ENCODE peak calls at places on chromosome 2, in four cellular contexts. One of them, this sample, is unnamed.

GRCh38 chr2:65477590-65477989 is 45.2 kb upstream of the SPRED2 start:
- DNase-seq in K562: no peak
- DNase-seq in H1: no peak
- DNase-seq in HepG2: no peak
- DNase-seq in this sample: no peak

GRCh38 chr2:54432181-54433020 is 23.7 kb upstream of the SPTBN1 start:
- DNase-seq in K562: no peak
- DNase-seq in H1: no peak
- DNase-seq in HepG2: no peak
- DNase-seq in this sample: no peak

GRCh38 chr2:48693066-48693465 is 62.5 kb downstream of the LHCGR start:
- DNase-seq in K562: no peak
- DNase-seq in H1: no peak
- DNase-seq in HepG2: no peak
- DNase-seq in this sample: no peak

GRCh38 chr2:48515588-48515987 is 14.4 kb upstream of the STON1 start:
- DNase-seq in K562: no peak
- DNase-seq in H1: no peak
- DNase-seq in HepG2: no peak
- DNase-seq in this sample: no peak

GRCh38 chr2:45273412-45274189 is 264.3 kb upstream of the SIX2 start:
- DNase-seq in K562: no peak
- DNase-seq in H1: no peak
- DNase-seq in HepG2: peak
- DNase-seq in this sample: no peak

GRCh38 chr2:99495461-99495860 is 5.6 kb upstream of the REV1 start:
- DNase-seq in K562: no peak
- DNase-seq in H1: no peak
- DNase-seq in HepG2: no peak
- DNase-seq in this sample: no peak

GRCh38 chr2:239805043-239805329 is 220.2 kb downstream of the NDUFA10 start:
- DNase-seq in K562: no peak
- DNase-seq in H1: no peak
- DNase-seq in HepG2: no peak
- DNase-seq in this sample: no peak

GRCh38 chr2:102735431-102736130 is 26.2 kb upstream of the TMEM182 start:
- DNase-seq in K562: no peak
- DNase-seq in H1: no peak
- DNase-seq in HepG2: peak
- DNase-seq in this sample: no peak

GRCh38 chr2:37449686-37450392 is 105.4 kb downstream of the QPCT start:
- DNase-seq in K562: no peak
- DNase-seq in H1: no peak
- DNase-seq in HepG2: no peak
- DNase-seq in this sample: no peak

GRCh38 chr2:39538713-39539112 is 101.6 kb upstream of the MAP4K3 start:
- DNase-seq in K562: no peak
- DNase-seq in H1: no peak
- DNase-seq in HepG2: no peak
- DNase-seq in this sample: no peak

GRCh38 chr2:15337996-15338666 is 223.0 kb downstream of the NBAS start:
- DNase-seq in K562: no peak
- DNase-seq in H1: no peak
- DNase-seq in HepG2: no peak
- DNase-seq in this sample: no peak
- TF ChIP-seq ZNF274 in K562: no peak
- TF ChIP-seq ZNF274 in H1: no peak
- TF ChIP-seq ZNF274 in HepG2: no peak
- TF ChIP-seq ZNF274 in this sample: no peak

GRCh38 chr2:196170202-196170680 is 1.1 kb downstream of the STK17B start:
- DNase-seq in K562: peak
- DNase-seq in H1: no peak
- DNase-seq in HepG2: peak
- DNase-seq in this sample: no peak

GRCh38 chr2:196169521-196169920 is 1.9 kb downstream of the STK17B start:
- DNase-seq in K562: no peak
- DNase-seq in H1: no peak
- DNase-seq in HepG2: no peak
- DNase-seq in this sample: no peak

GRCh38 chr2:196171946-196172345 is 568 bp upstream of the STK17B start:
- DNase-seq in K562: no peak
- DNase-seq in H1: no peak
- DNase-seq in HepG2: no peak
- DNase-seq in this sample: no peak

GRCh38 chr2:196171248-196171871 is at the start of gene STK17B:
- DNase-seq in K562: peak
- DNase-seq in H1: peak
- DNase-seq in HepG2: peak
- DNase-seq in this sample: peak

DNA sequence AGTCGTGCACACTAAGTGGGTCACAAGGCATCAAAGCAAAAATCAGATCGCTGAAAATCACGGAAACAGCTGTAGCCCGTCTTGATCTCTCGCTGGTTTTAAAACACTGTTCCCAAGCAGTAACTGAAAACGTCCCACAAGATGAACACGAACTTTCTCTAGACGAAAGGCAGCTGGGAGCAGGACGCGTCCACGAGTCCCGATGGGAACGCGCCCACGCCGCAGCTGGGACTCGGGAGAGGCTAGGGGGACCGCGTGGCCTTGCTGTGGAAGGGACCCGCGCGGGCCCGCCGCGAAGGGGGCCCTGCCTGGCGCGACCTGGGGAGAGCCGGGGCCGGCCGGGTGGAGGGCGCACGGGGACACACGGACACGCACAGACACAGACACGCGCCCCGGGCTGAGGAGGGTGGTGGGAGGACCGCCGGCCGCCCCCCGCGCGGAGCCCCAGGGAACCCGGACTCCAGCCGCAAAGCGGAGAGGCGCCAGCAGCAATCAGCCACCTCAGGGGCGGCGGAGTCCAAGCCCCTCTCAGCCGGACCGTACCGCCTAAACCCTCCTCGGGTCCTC is 614 bp downstream of the STK17B start:
- DNase-seq in K562: no peak
- DNase-seq in H1: no peak
- DNase-seq in HepG2: peak
- DNase-seq in this sample: no peak
- TF ChIP-seq SIN3A in K562: no peak
- TF ChIP-seq SIN3A in H1: peak
- TF ChIP-seq SIN3A in HepG2: no peak
- TF ChIP-seq SIN3A in this sample: no peak

DNA sequence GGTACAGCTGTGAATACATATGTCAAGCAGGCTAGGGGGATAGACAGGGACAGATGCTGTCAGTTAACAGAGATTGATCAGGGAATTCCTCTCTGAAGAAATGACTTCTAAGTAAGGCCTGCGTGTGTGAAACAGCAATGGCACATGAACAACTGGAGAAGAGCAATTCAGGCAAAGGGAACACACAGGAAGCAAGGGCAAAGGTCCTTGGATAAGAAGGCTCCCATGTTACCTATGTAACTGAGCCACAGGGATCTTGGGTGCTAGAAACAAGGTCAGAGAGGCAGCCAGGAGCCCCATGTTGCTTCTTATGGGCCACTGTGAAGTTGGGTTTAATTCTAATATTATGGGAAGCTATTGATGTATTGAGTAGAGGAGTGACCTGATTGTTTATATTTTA is 373.7 kb upstream of the ACVR2A start:
- DNase-seq in K562: no peak
- DNase-seq in H1: no peak
- DNase-seq in HepG2: no peak
- DNase-seq in this sample: no peak
- TF ChIP-seq FOSL1 in K562: no peak
- TF ChIP-seq FOSL1 in H1: no peak
- TF ChIP-seq FOSL1 in HepG2: no peak
- TF ChIP-seq FOSL1 in this sample: no peak

DNA sequence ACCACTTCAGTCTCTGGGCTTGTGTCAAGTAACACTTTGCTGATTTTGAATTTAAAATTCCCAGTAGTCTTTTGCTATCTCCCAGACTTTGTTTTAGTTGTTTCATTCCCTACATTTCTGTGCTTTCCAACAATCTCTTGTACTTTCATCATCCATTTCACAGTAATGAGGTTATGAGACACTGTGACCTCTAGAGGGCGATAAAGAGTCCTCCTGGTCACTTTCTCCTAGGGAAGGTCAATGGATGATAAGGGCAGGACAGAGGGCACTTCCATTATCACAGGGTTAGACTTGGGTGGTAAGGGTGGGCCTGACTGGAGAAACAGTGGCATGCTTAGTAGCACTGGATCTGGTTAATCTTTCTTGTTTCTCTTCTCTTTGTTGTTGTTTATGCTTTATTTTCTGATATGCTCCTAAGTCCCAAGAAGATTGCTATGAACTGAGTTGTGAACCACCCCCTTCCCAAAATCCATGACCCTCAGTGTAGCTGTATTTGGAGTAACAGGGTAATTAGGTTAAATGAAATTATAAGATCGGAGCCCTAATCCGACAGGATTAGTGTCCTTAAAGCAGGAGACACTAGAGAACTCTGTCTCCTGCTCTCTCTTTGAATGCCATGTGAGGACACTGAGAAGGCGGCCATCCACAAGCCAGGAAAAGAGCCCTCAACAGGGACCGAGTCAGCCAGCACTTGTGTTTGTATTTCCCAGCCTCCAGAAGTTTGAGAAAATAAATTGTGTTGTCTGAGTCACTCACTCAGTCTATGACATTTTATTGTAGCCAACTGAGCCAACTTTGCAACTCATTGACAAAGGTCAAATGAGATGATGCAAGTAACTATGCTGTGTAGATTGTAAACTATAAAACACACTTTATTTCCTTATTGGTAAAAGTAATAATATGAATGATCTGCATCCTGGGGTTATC is 779.2 kb downstream of the CNTNAP5 start:
- DNase-seq in K562: peak
- DNase-seq in H1: no peak
- DNase-seq in HepG2: peak
- DNase-seq in this sample: peak
- TF ChIP-seq ZNF274 in K562: no peak
- TF ChIP-seq ZNF274 in H1: no peak
- TF ChIP-seq ZNF274 in HepG2: no peak
- TF ChIP-seq ZNF274 in this sample: no peak

GRCh38 chr2:177264539-177265385 is at the start of gene NFE2L2:
- DNase-seq in K562: peak
- DNase-seq in H1: peak
- DNase-seq in HepG2: peak
- DNase-seq in this sample: peak

GRCh38 chr2:177263451-177264208 is 897 bp downstream of the NFE2L2 start:
- DNase-seq in K562: peak
- DNase-seq in H1: peak
- DNase-seq in HepG2: peak
- DNase-seq in this sample: peak

GRCh38 chr2:177262958-177263450 is 1.5 kb downstream of the NFE2L2 start:
- DNase-seq in K562: no peak
- DNase-seq in H1: no peak
- DNase-seq in HepG2: no peak
- DNase-seq in this sample: no peak

GRCh38 chr2:177265386-177265690 is 811 bp upstream of the NFE2L2 start:
- DNase-seq in K562: no peak
- DNase-seq in H1: no peak
- DNase-seq in HepG2: no peak
- DNase-seq in this sample: no peak

GRCh38 chr2:177264209-177264538 is 353 bp downstream of the NFE2L2 start:
- DNase-seq in K562: peak
- DNase-seq in H1: no peak
- DNase-seq in HepG2: no peak
- DNase-seq in this sample: no peak
- TF ChIP-seq SIN3A in K562: no peak
- TF ChIP-seq SIN3A in H1: no peak
- TF ChIP-seq SIN3A in HepG2: no peak
- TF ChIP-seq SIN3A in this sample: no peak

GRCh38 chr2:96329416-96329815 is 4.3 kb downstream of the ITPRIPL1 start:
- DNase-seq in K562: no peak
- DNase-seq in H1: no peak
- DNase-seq in HepG2: peak
- DNase-seq in this sample: no peak
- TF ChIP-seq FOSL1 in K562: no peak
- TF ChIP-seq FOSL1 in H1: no peak
- TF ChIP-seq FOSL1 in HepG2: no peak
- TF ChIP-seq FOSL1 in this sample: no peak

GRCh38 chr2:10162586-10163497 is 40.3 kb downstream of the RRM2 start:
- DNase-seq in K562: peak
- DNase-seq in H1: no peak
- DNase-seq in HepG2: no peak
- DNase-seq in this sample: no peak
- TF ChIP-seq ZNF274 in K562: no peak
- TF ChIP-seq ZNF274 in H1: no peak
- TF ChIP-seq ZNF274 in HepG2: no peak
- TF ChIP-seq ZNF274 in this sample: no peak

DNA sequence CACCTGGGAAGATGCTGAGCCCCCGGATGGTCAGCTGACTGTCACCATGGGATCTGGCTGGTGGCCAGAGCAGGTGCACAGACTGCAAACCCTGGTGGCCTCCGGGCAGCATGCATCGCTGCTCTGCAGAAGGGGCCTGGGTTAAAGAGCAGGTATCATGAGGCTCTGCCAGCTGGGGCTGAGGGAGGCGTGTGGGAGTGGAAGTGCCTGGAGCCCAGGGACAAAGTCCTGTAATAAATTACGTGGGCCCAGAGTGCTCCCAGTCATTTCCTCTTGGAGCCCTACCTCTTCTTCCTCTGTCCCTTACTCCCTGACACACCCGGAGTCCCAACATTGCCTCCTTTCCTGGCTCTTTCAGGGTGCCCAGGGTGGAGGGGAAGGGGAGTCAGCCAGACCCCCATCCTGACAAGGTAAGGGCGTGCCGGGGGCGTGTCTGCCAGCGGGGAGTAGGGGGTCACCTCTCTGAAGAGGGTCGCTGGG is at the start of gene MYO7B:
- DNase-seq in K562: no peak
- DNase-seq in H1: no peak
- DNase-seq in HepG2: no peak
- DNase-seq in this sample: no peak
- TF ChIP-seq SIN3A in K562: no peak
- TF ChIP-seq SIN3A in H1: no peak
- TF ChIP-seq SIN3A in HepG2: no peak
- TF ChIP-seq SIN3A in this sample: no peak

GRCh38 chr2:133755515-133756311 is 187.4 kb upstream of the NCKAP5 start:
- DNase-seq in K562: no peak
- DNase-seq in H1: no peak
- DNase-seq in HepG2: no peak
- DNase-seq in this sample: no peak
- TF ChIP-seq FOSL1 in K562: no peak
- TF ChIP-seq FOSL1 in H1: no peak
- TF ChIP-seq FOSL1 in HepG2: no peak
- TF ChIP-seq FOSL1 in this sample: no peak